ENCODE peak calls at places on chromosomes 4 and X, in seven cellular contexts. A is transverse colon, R is NCI-H510A treated with DMSO at 0.1 percent for 48 hours, V is retina, X is fibroblast of pulmonary artery, P is globus pallidus, I is amniotic stem cell. M is an unnamed sample.

GRCh38 chr4:26862381-26862915 is 1.8 kb downstream of the STIM2 start:
- DNase-seq in A (no peak), R (no peak), V (no peak), X (no peak), P (no peak), I (no peak), M (no peak)

GRCh38 chr4:184475096-184475461 is 729 bp upstream of the IRF2 start:
- DNase-seq in A (peak), R (no peak), V (no peak), X (peak), P (peak), I (peak), M (peak)

GRCh38 chr4:26139310-26139924 is 181.4 kb upstream of the RBPJ start:
- DNase-seq in A (no peak), R (no peak), V (no peak), X (no peak), P (no peak), I (no peak), M (no peak)

GRCh38 chrX:133482345-133483041 is 67.2 kb upstream of the GPC4 start:
- DNase-seq in A (peak), R (no peak), V (no peak), X (no peak), P (no peak), I (no peak), M (no peak)

GRCh38 chr4:132123870-132124623 is 1025.0 kb upstream of the PCDH10 start:
- DNase-seq in A (no peak), R (peak), V (no peak), X (peak), P (no peak), I (no peak), M (no peak)

GRCh38 chrX:110055616-110056015 is 52.7 kb downstream of the TMEM164 start:
- DNase-seq in A (no peak), R (no peak), V (no peak), X (no peak), P (no peak), I (no peak), M (no peak)

GRCh38 chrX:124836786-124837185 is 482.9 kb upstream of the TEX13C start:
- DNase-seq in A (no peak), R (no peak), V (no peak), X (no peak), P (no peak), I (no peak), M (no peak)

GRCh38 chr4:141090473-141090872 is 42.8 kb downstream of the RNF150 start:
- DNase-seq in A (no peak), R (no peak), V (no peak), X (no peak), P (no peak), I (no peak), M (no peak)

GRCh38 chr4:158163941-158164665 is 8.7 kb downstream of the GASK1B start:
- DNase-seq in A (no peak), R (no peak), V (no peak), X (no peak), P (no peak), I (no peak), M (peak)

GRCh38 chr4:126839066-126839465 is 793.7 kb upstream of the INTU start:
- DNase-seq in A (no peak), R (no peak), V (no peak), X (peak), P (no peak), I (peak), M (no peak)

GRCh38 chrX:123432362-123433150 is 248.5 kb downstream of the GRIA3 start:
- DNase-seq in A (no peak), R (no peak), V (no peak), X (no peak), P (no peak), I (no peak), M (no peak)

GRCh38 chr4:24114444-24114843 is 224.6 kb upstream of the PPARGC1A start:
- DNase-seq in A (no peak), R (no peak), V (no peak), X (no peak), P (no peak), I (no peak), M (no peak)

GRCh38 chr4:2248821-2249261 is 6.9 kb upstream of the HAUS3 start:
- DNase-seq in A (no peak), R (no peak), V (no peak), X (no peak), P (no peak), I (no peak), M (no peak)

GRCh38 chr4:63017300-63017699 is 1392.0 kb downstream of the TECRL start:
- DNase-seq in A (no peak), R (no peak), V (no peak), X (no peak), P (no peak), I (no peak), M (no peak)